ENCODE peak calls at places on chromosome 9, in ten cellular contexts. R, W, E, S, T, I, C, D, B and P are unnamed samples.

GRCh38 chr9:5509573-5509972 is 758 bp upstream of the PDCD1LG2 start:
- DNase-seq in R (no peak), W (no peak), E (no peak), S (no peak), T (no peak), I (no peak), C (no peak), D (no peak), B (peak), P (no peak)

GRCh38 chr9:1647776-1648175 is 367.4 kb upstream of the SMARCA2 start:
- DNase-seq in R (no peak), W (no peak), E (peak), S (no peak), T (no peak), I (no peak), C (no peak), D (no peak), B (peak), P (no peak)

GRCh38 chr9:132011896-132012295 is 67.8 kb downstream of the MED27 start:
- DNase-seq in R (no peak), W (no peak), E (no peak), S (no peak), T (no peak), I (no peak), C (no peak), D (no peak), B (no peak), P (no peak)

GRCh38 chr9:20597862-20598261 is 24.4 kb downstream of the MLLT3 start:
- DNase-seq in R (no peak), W (no peak), E (no peak), S (no peak), T (no peak), I (no peak), C (no peak), D (no peak), B (no peak), P (no peak)

GRCh38 chr9:136525841-136526499 is 19.9 kb downstream of the NOTCH1 start:
- DNase-seq in R (no peak), W (peak), E (no peak), S (no peak), T (no peak), I (no peak), C (no peak), D (no peak), B (no peak), P (no peak)

GRCh38 chr9:138057726-138058125 is 180.1 kb downstream of the CACNA1B start:
- DNase-seq in R (peak), W (no peak), E (no peak), S (no peak), T (no peak), I (no peak), C (no peak), D (no peak), B (no peak), P (no peak)

GRCh38 chr9:136760424-136760823 is 2.4 kb upstream of the LCN8 start:
- DNase-seq in R (no peak), W (no peak), E (no peak), S (no peak), T (no peak), I (no peak), C (no peak), D (no peak), B (no peak), P (no peak)

GRCh38 chr9:132864277-132864676 is 13.8 kb downstream of the AK8 start:
- DNase-seq in R (no peak), W (no peak), E (no peak), S (no peak), T (no peak), I (peak), C (no peak), D (no peak), B (no peak), P (no peak)

GRCh38 chr9:123354806-123355508 is 1.0 kb upstream of the CRB2 start:
- DNase-seq in R (no peak), W (peak), E (no peak), S (no peak), T (no peak), I (no peak), C (no peak), D (no peak), B (no peak), P (no peak)

GRCh38 chr9:76266649-76267627 is 127.3 kb downstream of the RFK start:
- DNase-seq in R (no peak), W (peak), E (no peak), S (no peak), T (no peak), I (no peak), C (peak), D (no peak), B (no peak), P (no peak)

GRCh38 chr9:71368157-71368556 is 246.7 kb upstream of the TRPM3 start:
- DNase-seq in R (no peak), W (no peak), E (no peak), S (no peak), T (no peak), I (no peak), C (no peak), D (no peak), B (no peak), P (no peak)

GRCh38 chr9:132169672-132170392 is 8.0 kb downstream of the NTNG2 start:
- DNase-seq in R (no peak), W (peak), E (no peak), S (peak), T (peak), I (peak), C (no peak), D (no peak), B (peak), P (peak)

GRCh38 chr9:16119861-16120641 is 567.2 kb downstream of the CCDC171 start:
- DNase-seq in R (no peak), W (peak), E (no peak), S (no peak), T (no peak), I (no peak), C (no peak), D (no peak), B (peak), P (no peak)

GRCh38 chr9:99059074-99059894 is 45.6 kb upstream of the TGFBR1 start:
- DNase-seq in R (no peak), W (no peak), E (no peak), S (peak), T (no peak), I (peak), C (no peak), D (peak), B (peak), P (no peak)

GRCh38 chr9:79591463-79591862 is 19.7 kb downstream of the TLE4 start:
- DNase-seq in R (no peak), W (no peak), E (no peak), S (no peak), T (no peak), I (no peak), C (no peak), D (no peak), B (no peak), P (no peak)

GRCh38 chr9:131578016-131578415 is 32.7 kb downstream of the PRRT1B start:
- DNase-seq in R (no peak), W (peak), E (no peak), S (no peak), T (no peak), I (no peak), C (no peak), D (no peak), B (no peak), P (no peak)

GRCh38 chr9:6054280-6055099 is 39.1 kb upstream of the RANBP6 start:
- DNase-seq in R (no peak), W (peak), E (no peak), S (no peak), T (no peak), I (peak), C (peak), D (peak), B (peak), P (peak)

GRCh38 chr9:15211160-15211993 is 95.6 kb downstream of the TTC39B start:
- DNase-seq in R (no peak), W (peak), E (peak), S (no peak), T (peak), I (peak), C (peak), D (peak), B (peak), P (peak)

GRCh38 chr9:136787690-136788400 is 3.3 kb upstream of the TMEM141 start:
- DNase-seq in R (no peak), W (peak), E (no peak), S (peak), T (peak), I (peak), C (peak), D (no peak), B (peak), P (peak)

GRCh38 chr9:81611664-81612063 is 77.7 kb downstream of the TLE1 start:
- DNase-seq in R (no peak), W (no peak), E (no peak), S (no peak), T (no peak), I (no peak), C (no peak), D (peak), B (no peak), P (no peak)

GRCh38 chr9:86867658-86868313 is 79.5 kb downstream of the GAS1 start:
- DNase-seq in R (no peak), W (peak), E (no peak), S (no peak), T (no peak), I (no peak), C (no peak), D (no peak), B (no peak), P (no peak)

GRCh38 chr9:119273984-119274665 is 95.1 kb downstream of the BRINP1 start:
- DNase-seq in R (no peak), W (no peak), E (no peak), S (no peak), T (no peak), I (no peak), C (no peak), D (no peak), B (no peak), P (no peak)

GRCh38 chr9:16387382-16387781 is 483.1 kb downstream of the BNC2 start:
- DNase-seq in R (no peak), W (no peak), E (no peak), S (no peak), T (no peak), I (no peak), C (no peak), D (no peak), B (no peak), P (no peak)

GRCh38 chr9:129988607-129989361 is 54.2 kb downstream of the FNBP1 start:
- DNase-seq in R (no peak), W (no peak), E (no peak), S (no peak), T (no peak), I (peak), C (no peak), D (peak), B (no peak), P (no peak)

GRCh38 chr9:93588641-93589609 is 12.5 kb downstream of the PHF2 start:
- DNase-seq in R (no peak), W (peak), E (no peak), S (no peak), T (no peak), I (no peak), C (no peak), D (no peak), B (peak), P (no peak)

GRCh38 chr9:114370985-114371335 is 16.8 kb downstream of the AKNA start:
- DNase-seq in R (no peak), W (no peak), E (no peak), S (no peak), T (no peak), I (no peak), C (no peak), D (no peak), B (no peak), P (no peak)

GRCh38 chr9:112443200-112443599 is 43.4 kb upstream of the KIAA1958 start:
- DNase-seq in R (no peak), W (no peak), E (no peak), S (no peak), T (no peak), I (peak), C (no peak), D (no peak), B (peak), P (no peak)

GRCh38 chr9:20315672-20316071 is 306.6 kb downstream of the MLLT3 start:
- DNase-seq in R (no peak), W (no peak), E (peak), S (no peak), T (no peak), I (peak), C (no peak), D (no peak), B (peak), P (no peak)

GRCh38 chr9:123269316-123269715 is 930 bp upstream of the STRBP start:
- DNase-seq in R (no peak), W (peak), E (no peak), S (peak), T (no peak), I (no peak), C (no peak), D (no peak), B (no peak), P (no peak)

GRCh38 chr9:19416143-19416542 is 7.3 kb downstream of the ACER2 start:
- DNase-seq in R (no peak), W (no peak), E (no peak), S (no peak), T (no peak), I (no peak), C (no peak), D (no peak), B (no peak), P (no peak)

GRCh38 chr9:95494416-95495371 is 22.1 kb downstream of the PTCH1 start:
- DNase-seq in R (no peak), W (peak), E (peak), S (peak), T (no peak), I (peak), C (peak), D (peak), B (no peak), P (peak)

GRCh38 chr9:78463750-78464149 is 166.8 kb downstream of the PSAT1 start:
- DNase-seq in R (no peak), W (no peak), E (no peak), S (no peak), T (no peak), I (no peak), C (no peak), D (no peak), B (no peak), P (no peak)

GRCh38 chr9:95773061-95773433 is 102.4 kb upstream of the ERCC6L2 start:
- DNase-seq in R (no peak), W (no peak), E (no peak), S (no peak), T (no peak), I (no peak), C (no peak), D (no peak), B (peak), P (no peak)

GRCh38 chr9:2036844-2037243 is 21.7 kb downstream of the SMARCA2 start:
- DNase-seq in R (no peak), W (no peak), E (no peak), S (no peak), T (no peak), I (no peak), C (no peak), D (no peak), B (no peak), P (no peak)

GRCh38 chr9:7094052-7094451 is 336.3 kb downstream of the KDM4C start:
- DNase-seq in R (no peak), W (peak), E (no peak), S (no peak), T (no peak), I (no peak), C (no peak), D (no peak), B (peak), P (no peak)

GRCh38 chr9:88604836-88605499 is 70.0 kb downstream of the NXNL2 start:
- DNase-seq in R (no peak), W (peak), E (no peak), S (no peak), T (no peak), I (no peak), C (no peak), D (no peak), B (no peak), P (no peak)

GRCh38 chr9:111301195-111301594 is 28.8 kb downstream of the OR2K2 start:
- DNase-seq in R (no peak), W (no peak), E (no peak), S (no peak), T (no peak), I (no peak), C (no peak), D (no peak), B (peak), P (no peak)